ENCODE peak calls at places on chromosomes 7 and 10, in eight cellular contexts. One of them, this sample, is unnamed.

GRCh38 chr7:34011017-34011680 is 105.8 kb downstream of the BMPER start:
- DNase-seq in uterus: no peak
- DNase-seq in GM12878: no peak
- DNase-seq in heart left ventricle: no peak
- DNase-seq in ovary: no peak
- DNase-seq in body of pancreas: no peak
- DNase-seq in IMR-90: peak; percentile 48
- DNase-seq in spleen: no peak
- DNase-seq in this sample: no peak

GRCh38 chr10:25076501-25077197 is 60.2 kb downstream of the THNSL1 start:
- DNase-seq in uterus: no peak
- DNase-seq in GM12878: no peak
- DNase-seq in heart left ventricle: no peak
- DNase-seq in ovary: no peak
- DNase-seq in body of pancreas: no peak
- DNase-seq in IMR-90: peak; percentile 15
- DNase-seq in spleen: no peak
- DNase-seq in this sample: no peak

GRCh38 chr10:125995726-125996304 is 99.5 kb downstream of the FANK1 start:
- DNase-seq in uterus: no peak
- DNase-seq in GM12878: no peak
- DNase-seq in heart left ventricle: no peak
- DNase-seq in ovary: no peak
- DNase-seq in body of pancreas: no peak
- DNase-seq in IMR-90: no peak
- DNase-seq in spleen: no peak
- DNase-seq in this sample: no peak

GRCh38 chr10:64977912-64978311 is 1456.7 kb downstream of the REEP3 start:
- DNase-seq in uterus: no peak
- DNase-seq in GM12878: no peak
- DNase-seq in heart left ventricle: no peak
- DNase-seq in ovary: no peak
- DNase-seq in body of pancreas: no peak
- DNase-seq in IMR-90: no peak
- DNase-seq in spleen: no peak
- DNase-seq in this sample: no peak

GRCh38 chr10:100847440-100847839 is 65.3 kb upstream of the SLF2 start:
- DNase-seq in uterus: no peak
- DNase-seq in GM12878: no peak
- DNase-seq in heart left ventricle: no peak
- DNase-seq in ovary: no peak
- DNase-seq in body of pancreas: no peak
- DNase-seq in IMR-90: peak; percentile 52
- DNase-seq in spleen: no peak
- DNase-seq in this sample: no peak

GRCh38 chr7:73986158-73986631 is 41.8 kb upstream of the ELN start:
- DNase-seq in uterus: no peak
- DNase-seq in GM12878: no peak
- DNase-seq in heart left ventricle: peak; percentile 80
- DNase-seq in ovary: no peak
- DNase-seq in body of pancreas: no peak
- DNase-seq in IMR-90: no peak
- DNase-seq in spleen: no peak
- DNase-seq in this sample: no peak

GRCh38 chr10:34655286-34656170 is 159.6 kb downstream of the PARD3 start:
- DNase-seq in uterus: peak; percentile 38
- DNase-seq in GM12878: no peak
- DNase-seq in heart left ventricle: no peak
- DNase-seq in ovary: no peak
- DNase-seq in body of pancreas: peak; percentile 62
- DNase-seq in IMR-90: peak; percentile 75
- DNase-seq in spleen: no peak
- DNase-seq in this sample: no peak

GRCh38 chr7:154480817-154481216 is 428.6 kb downstream of the DPP6 start:
- DNase-seq in uterus: no peak
- DNase-seq in GM12878: no peak
- DNase-seq in heart left ventricle: no peak
- DNase-seq in ovary: no peak
- DNase-seq in body of pancreas: no peak
- DNase-seq in IMR-90: no peak
- DNase-seq in spleen: no peak
- DNase-seq in this sample: no peak

GRCh38 chr7:138248609-138249008 is 172.3 kb downstream of the AKR1D1 start:
- DNase-seq in uterus: no peak
- DNase-seq in GM12878: no peak
- DNase-seq in heart left ventricle: no peak
- DNase-seq in ovary: no peak
- DNase-seq in body of pancreas: no peak
- DNase-seq in IMR-90: no peak
- DNase-seq in spleen: no peak
- DNase-seq in this sample: no peak

GRCh38 chr10:133025558-133026090 is 62.1 kb upstream of the ADGRA1 start:
- DNase-seq in uterus: no peak
- DNase-seq in GM12878: no peak
- DNase-seq in heart left ventricle: no peak
- DNase-seq in ovary: no peak
- DNase-seq in body of pancreas: no peak
- DNase-seq in IMR-90: no peak
- DNase-seq in spleen: no peak
- DNase-seq in this sample: no peak

GRCh38 chr10:133026171-133026570 is 61.6 kb upstream of the ADGRA1 start:
- DNase-seq in uterus: no peak
- DNase-seq in GM12878: no peak
- DNase-seq in heart left ventricle: no peak
- DNase-seq in ovary: no peak
- DNase-seq in body of pancreas: no peak
- DNase-seq in IMR-90: no peak
- DNase-seq in spleen: no peak
- DNase-seq in this sample: no peak

GRCh38 chr10:133026726-133027395 is 60.9 kb upstream of the ADGRA1 start:
- DNase-seq in uterus: no peak
- DNase-seq in GM12878: no peak
- DNase-seq in heart left ventricle: no peak
- DNase-seq in ovary: no peak
- DNase-seq in body of pancreas: no peak
- DNase-seq in IMR-90: no peak
- DNase-seq in spleen: no peak
- DNase-seq in this sample: no peak

GRCh38 chr10:133023216-133023843 is 64.4 kb upstream of the ADGRA1 start:
- DNase-seq in uterus: no peak
- DNase-seq in GM12878: no peak
- DNase-seq in heart left ventricle: peak; percentile 47
- DNase-seq in ovary: no peak
- DNase-seq in body of pancreas: no peak
- DNase-seq in IMR-90: no peak
- DNase-seq in spleen: no peak
- DNase-seq in this sample: no peak

DNA sequence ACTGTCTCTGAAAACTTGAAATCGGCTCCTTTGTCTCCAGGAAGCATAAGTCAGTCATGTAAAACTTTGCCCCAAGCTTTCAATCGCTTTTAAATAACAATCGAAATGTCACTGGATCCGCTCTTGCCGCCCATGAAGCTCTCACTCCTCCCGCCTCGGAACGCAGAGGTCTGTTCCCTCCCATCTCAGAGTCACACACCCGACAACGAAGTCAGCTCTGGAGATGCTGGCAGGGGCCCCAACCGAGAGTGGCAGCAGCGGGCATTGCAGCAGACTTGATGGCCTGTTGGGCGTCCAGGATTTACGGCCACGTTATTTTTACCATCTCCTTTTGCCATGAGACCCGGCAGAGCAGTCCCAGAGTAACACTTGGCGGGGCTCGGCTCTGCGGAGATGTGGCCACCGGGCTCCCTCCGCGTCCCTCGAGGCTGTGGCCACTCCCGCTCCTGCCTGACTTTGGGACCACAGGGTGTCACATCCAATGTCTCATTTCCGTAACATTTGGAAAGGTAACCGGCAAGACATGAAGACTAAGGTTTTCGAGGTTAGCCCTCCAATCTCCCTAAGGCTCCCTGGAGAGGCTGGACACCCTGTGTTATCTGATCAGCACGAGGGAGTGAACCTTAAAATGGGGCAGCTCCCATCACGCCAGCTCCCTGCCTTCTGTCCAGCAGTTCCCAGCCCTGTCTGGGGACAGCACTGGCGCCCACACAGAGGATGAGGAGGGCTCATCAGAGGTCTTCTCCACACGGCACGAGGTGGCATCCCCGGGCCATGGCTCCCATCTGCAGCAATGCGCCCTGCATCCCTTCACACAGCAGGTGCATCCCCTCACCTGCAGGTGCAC is 62.8 kb upstream of the ADGRA1 start:
- DNase-seq in uterus: no peak
- DNase-seq in GM12878: no peak
- DNase-seq in heart left ventricle: no peak
- DNase-seq in ovary: no peak
- DNase-seq in body of pancreas: no peak
- DNase-seq in IMR-90: no peak
- DNase-seq in spleen: no peak
- DNase-seq in this sample: no peak
- TF ChIP-seq POLR2A in uterus: no peak
- TF ChIP-seq POLR2A in GM12878: no peak
- TF ChIP-seq POLR2A in heart left ventricle: no peak
- TF ChIP-seq POLR2A in ovary: no peak
- TF ChIP-seq POLR2A in body of pancreas: no peak
- TF ChIP-seq POLR2A in IMR-90: no peak
- TF ChIP-seq POLR2A in spleen: no peak
- TF ChIP-seq POLR2A in this sample: no peak

DNA sequence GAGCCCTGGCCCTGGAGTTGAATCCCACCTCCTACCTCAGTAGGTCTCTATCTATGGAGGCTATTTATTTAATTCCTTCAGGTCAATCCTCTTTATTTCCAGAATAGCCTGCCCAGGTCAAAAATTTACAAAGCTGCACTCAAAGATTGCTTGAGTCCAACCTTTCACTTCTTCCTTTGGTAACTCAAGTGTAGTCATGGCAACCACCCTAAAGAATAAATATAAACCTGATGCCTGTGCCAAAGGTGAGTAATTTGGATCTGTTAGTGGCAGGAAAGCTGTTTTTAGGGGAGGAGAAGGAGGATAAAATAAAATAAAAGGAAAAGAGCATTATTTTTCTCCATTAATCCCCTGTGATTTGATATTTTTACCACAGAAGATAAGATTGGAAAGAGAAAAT is 29.7 kb downstream of the PLXDC2 start:
- DNase-seq in uterus: no peak
- DNase-seq in GM12878: no peak
- DNase-seq in heart left ventricle: no peak
- DNase-seq in ovary: no peak
- DNase-seq in body of pancreas: no peak
- DNase-seq in IMR-90: no peak
- DNase-seq in spleen: no peak
- DNase-seq in this sample: no peak
- H3K27ac ChIP-seq in uterus: no peak overlapping the region
- H3K27ac ChIP-seq in GM12878: no peak overlapping the region
- H3K27ac ChIP-seq in heart left ventricle: no peak overlapping the region
- H3K27ac ChIP-seq in ovary: no peak overlapping the region
- H3K27ac ChIP-seq in body of pancreas: no peak overlapping the region
- H3K27ac ChIP-seq in IMR-90: no peak overlapping the region
- H3K27ac ChIP-seq in spleen: no peak overlapping the region
- H3K27ac ChIP-seq in this sample: no peak overlapping the region

GRCh38 chr7:150945171-150945852 is 32.8 kb downstream of the KCNH2 start:
- DNase-seq in uterus: no peak
- DNase-seq in GM12878: no peak
- DNase-seq in heart left ventricle: no peak
- DNase-seq in ovary: no peak
- DNase-seq in body of pancreas: no peak
- DNase-seq in IMR-90: no peak
- DNase-seq in spleen: peak; percentile 69
- DNase-seq in this sample: peak; percentile 72

GRCh38 chr7:150943453-150943814 is 34.7 kb downstream of the KCNH2 start:
- DNase-seq in uterus: no peak
- DNase-seq in GM12878: no peak
- DNase-seq in heart left ventricle: no peak
- DNase-seq in ovary: no peak
- DNase-seq in body of pancreas: no peak
- DNase-seq in IMR-90: no peak
- DNase-seq in spleen: no peak
- DNase-seq in this sample: no peak

GRCh38 chr7:150942591-150943452 is 35.3 kb downstream of the KCNH2 start:
- DNase-seq in uterus: no peak
- DNase-seq in GM12878: no peak
- DNase-seq in heart left ventricle: no peak
- DNase-seq in ovary: no peak
- DNase-seq in body of pancreas: peak; percentile 9
- DNase-seq in IMR-90: no peak
- DNase-seq in spleen: no peak
- DNase-seq in this sample: peak; percentile 55

GRCh38 chr7:150945853-150946825 is 32.0 kb downstream of the KCNH2 start:
- DNase-seq in uterus: peak; percentile 51
- DNase-seq in GM12878: no peak
- DNase-seq in heart left ventricle: peak; percentile 77
- DNase-seq in ovary: no peak
- DNase-seq in body of pancreas: no peak
- DNase-seq in IMR-90: no peak
- DNase-seq in spleen: peak; percentile 71
- DNase-seq in this sample: peak; percentile 65

GRCh38 chr7:150944066-150945042 is 33.8 kb downstream of the KCNH2 start:
- DNase-seq in uterus: no peak
- DNase-seq in GM12878: no peak
- DNase-seq in heart left ventricle: no peak
- DNase-seq in ovary: no peak
- DNase-seq in body of pancreas: no peak
- DNase-seq in IMR-90: no peak
- DNase-seq in spleen: peak; percentile 60
- DNase-seq in this sample: no peak
- TF ChIP-seq POLR2A in uterus: no peak
- TF ChIP-seq POLR2A in GM12878: no peak
- TF ChIP-seq POLR2A in heart left ventricle: no peak
- TF ChIP-seq POLR2A in ovary: no peak
- TF ChIP-seq POLR2A in body of pancreas: no peak
- TF ChIP-seq POLR2A in IMR-90: no peak
- TF ChIP-seq POLR2A in spleen: no peak
- TF ChIP-seq POLR2A in this sample: no peak

GRCh38 chr10:32963102-32963501 is 5.1 kb upstream of the ITGB1 start:
- DNase-seq in uterus: no peak
- DNase-seq in GM12878: no peak
- DNase-seq in heart left ventricle: no peak
- DNase-seq in ovary: no peak
- DNase-seq in body of pancreas: no peak
- DNase-seq in IMR-90: peak; percentile 87
- DNase-seq in spleen: no peak
- DNase-seq in this sample: no peak

GRCh38 chr10:32961892-32962369 is 3.9 kb upstream of the ITGB1 start:
- DNase-seq in uterus: no peak
- DNase-seq in GM12878: no peak
- DNase-seq in heart left ventricle: no peak
- DNase-seq in ovary: no peak
- DNase-seq in body of pancreas: no peak
- DNase-seq in IMR-90: peak; percentile 93
- DNase-seq in spleen: no peak
- DNase-seq in this sample: no peak

GRCh38 chr10:32961343-32961891 is 3.4 kb upstream of the ITGB1 start:
- DNase-seq in uterus: no peak
- DNase-seq in GM12878: no peak
- DNase-seq in heart left ventricle: no peak
- DNase-seq in ovary: no peak
- DNase-seq in body of pancreas: no peak
- DNase-seq in IMR-90: no peak
- DNase-seq in spleen: no peak
- DNase-seq in this sample: no peak

GRCh38 chr10:32964261-32964660 is 6.2 kb upstream of the ITGB1 start:
- DNase-seq in uterus: no peak
- DNase-seq in GM12878: no peak
- DNase-seq in heart left ventricle: no peak
- DNase-seq in ovary: no peak
- DNase-seq in body of pancreas: no peak
- DNase-seq in IMR-90: no peak
- DNase-seq in spleen: no peak
- DNase-seq in this sample: no peak

GRCh38 chr10:32962541-32962940 is 4.5 kb upstream of the ITGB1 start:
- DNase-seq in uterus: no peak
- DNase-seq in GM12878: no peak
- DNase-seq in heart left ventricle: no peak
- DNase-seq in ovary: no peak
- DNase-seq in body of pancreas: no peak
- DNase-seq in IMR-90: no peak
- DNase-seq in spleen: no peak
- DNase-seq in this sample: no peak
- H3K27ac ChIP-seq in uterus: peak overlapping the region; percentile 86
- H3K27ac ChIP-seq in GM12878: no peak overlapping the region
- H3K27ac ChIP-seq in heart left ventricle: peak overlapping the region; percentile 84
- H3K27ac ChIP-seq in ovary: peak overlapping the region; percentile 10
- H3K27ac ChIP-seq in body of pancreas: peak overlapping the region; percentile 13
- H3K27ac ChIP-seq in IMR-90: peak overlapping the region; percentile 71
- H3K27ac ChIP-seq in spleen: peak overlapping the region; percentile 38
- H3K27ac ChIP-seq in this sample: peak overlapping the region; percentile 69

This sample was measured in suprapubic skin.